ENCODE peak calls at places on chromosomes 5 and 9, in eight cellular contexts. G is stomach, L is fibroblast of lung, H is nephron progenitor cell, W is type B pancreatic cell, Z is transverse colon, S is RWPE1, C is breast epithelium. O is an unnamed sample.

GRCh38 chr9:96486351-96487029 is 36.5 kb downstream of the HABP4 start:
- DNase-seq in H (no peak), Z (peak; percentile 25), L (peak; percentile 89), W (no peak), S (no peak), C (no peak), G (peak; percentile 79), O (peak; percentile 25)

GRCh38 chr5:60996368-60996767 is 51.4 kb downstream of the NDUFAF2 start:
- DNase-seq in Z (no peak), L (no peak), W (no peak), G (no peak), C (no peak), S (no peak), H (no peak), O (no peak)

GRCh38 chr9:69122086-69122390 is 52.0 kb upstream of the TJP2 start:
- DNase-seq in G (peak; percentile 83), Z (peak; percentile 68), S (peak; percentile 59), L (peak; percentile 62), C (peak; percentile 75), H (peak; percentile 72), W (peak; percentile 78), O (peak; percentile 68)

GRCh38 chr5:34731435-34732232 is 75.5 kb downstream of the RAI14 start:
- DNase-seq in W (no peak), Z (no peak), S (no peak), G (no peak), H (no peak), L (no peak), C (no peak), O (no peak)

GRCh38 chr5:100902406-100903035 is 561 bp downstream of the ST8SIA4 start:
- DNase-seq in W (no peak), L (no peak), C (no peak), G (no peak), S (no peak), Z (no peak), H (no peak), O (peak; percentile 30)

GRCh38 chr9:126756876-126757415 is 47.9 kb upstream of the ZBTB43 start:
- DNase-seq in C (no peak), W (no peak), G (no peak), H (no peak), S (no peak), L (no peak), Z (no peak), O (no peak)

GRCh38 chr5:168948746-168949145 is 352.2 kb downstream of the SLIT3 start:
- DNase-seq in C (no peak), H (no peak), G (no peak), Z (no peak), L (no peak), W (no peak), S (no peak), O (peak; percentile 26)

GRCh38 chr5:42889311-42889933 is 77.7 kb upstream of the SELENOP start:
- DNase-seq in H (peak; percentile 74), S (peak; percentile 78), L (peak; percentile 46), G (peak; percentile 85), Z (peak; percentile 89), C (peak; percentile 69), W (no peak), O (peak; percentile 88)

GRCh38 chr5:61941637-61942036 is 364.4 kb upstream of the KIF2A start:
- DNase-seq in L (peak; percentile 44), S (no peak), W (no peak), G (no peak), Z (no peak), C (no peak), H (no peak), O (no peak)

GRCh38 chr9:122206118-122207046 is 22.4 kb downstream of the LHX6 start:
- DNase-seq in W (no peak), Z (no peak), C (no peak), H (no peak), G (no peak), S (no peak), L (peak; percentile 89), O (peak; percentile 34)

GRCh38 chr9:121768416-121769015 is 117.1 kb downstream of the DAB2IP start:
- DNase-seq in Z (no peak), G (no peak), H (no peak), L (no peak), W (no peak), C (no peak), S (no peak), O (no peak)

GRCh38 chr5:143094087-143094511 is 309.4 kb downstream of the NR3C1 start:
- DNase-seq in H (peak; percentile 46), G (no peak), L (peak; percentile 72), W (no peak), S (no peak), Z (no peak), C (no peak), O (no peak)

GRCh38 chr5:126900796-126901195 is 123.9 kb downstream of the LMNB1 start:
- DNase-seq in G (no peak), Z (no peak), S (no peak), W (no peak), H (no peak), L (no peak), C (no peak), O (no peak)

GRCh38 chr5:78540335-78541057 is 108.1 kb downstream of the LHFPL2 start:
- DNase-seq in C (no peak), S (no peak), W (no peak), H (no peak), L (peak; percentile 52), G (no peak), Z (no peak), O (no peak)

GRCh38 chr9:22237497-22238363 is 208.9 kb upstream of the DMRTA1 start:
- DNase-seq in L (peak; percentile 97), G (no peak), Z (no peak), S (peak; percentile 87), C (no peak), H (no peak), W (no peak), O (peak; percentile 65)

GRCh38 chr9:5470122-5470521 is 19.8 kb downstream of the CD274 start:
- DNase-seq in Z (no peak), S (no peak), L (no peak), W (no peak), G (no peak), C (no peak), H (no peak), O (no peak)
- TF ChIP-seq CTCF in Z (no peak), S (no peak), L (no peak), W (no peak), G (no peak), C (no peak), H (no peak), O (no peak)

DNA sequence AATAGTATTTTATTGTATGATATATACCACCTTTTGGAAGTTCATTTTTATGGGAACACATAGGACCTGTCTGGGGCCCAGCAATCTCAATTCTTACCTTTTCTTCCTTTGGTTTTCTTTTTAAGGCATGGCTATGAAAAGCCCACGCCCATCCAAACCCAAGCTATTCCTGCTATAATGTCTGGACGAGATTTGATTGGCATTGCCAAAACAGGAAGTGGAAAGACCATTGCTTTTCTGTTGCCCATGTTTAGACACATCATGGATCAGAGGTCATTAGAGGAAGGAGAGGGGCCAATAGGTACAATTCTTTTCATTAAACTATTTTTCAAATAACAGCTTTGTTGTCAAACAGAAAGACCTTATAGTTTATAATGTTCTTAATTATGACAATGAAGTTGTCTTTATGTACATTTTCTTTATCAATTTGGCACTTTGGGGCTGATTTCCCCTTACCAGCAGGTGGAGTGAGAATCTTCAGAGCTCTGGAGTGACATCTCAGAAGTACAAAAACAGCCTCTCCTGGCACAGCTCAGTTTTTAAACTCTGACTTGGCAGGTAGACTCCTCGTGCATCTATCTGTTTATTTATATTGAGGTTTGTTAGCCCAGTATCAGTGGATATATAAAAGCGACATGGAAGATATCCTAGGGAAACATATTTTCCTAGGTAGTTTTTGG is 25.8 kb downstream of the DDX46 start:
- DNase-seq in G (no peak), H (no peak), S (no peak), W (no peak), C (no peak), L (no peak), Z (no peak), O (peak; percentile 20)
- TF ChIP-seq CTCF in G (no peak), H (no peak), S (no peak), W (peak; percentile 27), C (no peak), L (peak; percentile 15), Z (no peak), O (no peak)

GRCh38 chr5:151223447-151224264 is at the start of gene CCDC69:
- DNase-seq in W (peak; percentile 76), C (peak; percentile 66), G (peak; percentile 78), H (peak; percentile 80), L (peak; percentile 80), S (peak; percentile 80), Z (peak; percentile 81), O (peak; percentile 74)
- TF ChIP-seq CTCF in W (peak; percentile 53), C (no peak), G (peak; percentile 18), H (no peak), L (peak; percentile 20), S (peak; percentile 31), Z (peak; percentile 37), O (no peak)

DNA sequence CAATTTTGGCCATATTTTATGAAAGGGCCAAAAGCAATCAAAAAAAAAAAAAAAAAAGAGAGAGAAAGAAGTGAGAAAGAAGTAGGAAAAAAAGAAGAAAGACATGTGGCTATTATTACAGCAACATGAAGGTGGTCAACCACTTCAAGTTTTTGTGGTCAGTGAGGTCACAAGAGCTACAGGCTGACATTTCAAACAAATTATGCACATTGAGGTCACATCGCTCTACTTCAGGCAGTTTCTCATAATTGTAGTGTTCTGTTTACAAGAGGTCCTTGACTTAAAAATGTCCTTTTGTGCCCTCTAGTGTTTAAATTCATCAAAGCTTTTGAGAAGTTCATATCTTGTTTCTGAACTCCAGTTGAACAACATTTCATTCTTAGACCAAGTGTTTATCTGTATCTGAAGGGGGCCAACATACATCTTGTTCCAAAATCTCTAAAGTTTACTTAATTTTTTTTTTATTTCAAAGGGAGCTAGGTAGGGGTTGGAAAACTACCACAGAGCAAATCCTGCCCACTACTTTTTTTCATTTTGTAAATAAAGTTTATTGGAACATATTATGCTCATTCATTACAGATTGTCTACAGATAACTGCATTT is 513.1 kb downstream of the PDE4D start:
- DNase-seq in S (peak; percentile 42), C (no peak), H (no peak), L (peak; percentile 95), Z (no peak), W (no peak), G (no peak), O (peak; percentile 65)
- TF ChIP-seq CTCF in S (peak; percentile 71), C (peak; percentile 43), H (peak; percentile 43), L (peak; percentile 40), Z (peak; percentile 43), W (peak; percentile 79), G (peak; percentile 38), O (peak; percentile 38)

DNA sequence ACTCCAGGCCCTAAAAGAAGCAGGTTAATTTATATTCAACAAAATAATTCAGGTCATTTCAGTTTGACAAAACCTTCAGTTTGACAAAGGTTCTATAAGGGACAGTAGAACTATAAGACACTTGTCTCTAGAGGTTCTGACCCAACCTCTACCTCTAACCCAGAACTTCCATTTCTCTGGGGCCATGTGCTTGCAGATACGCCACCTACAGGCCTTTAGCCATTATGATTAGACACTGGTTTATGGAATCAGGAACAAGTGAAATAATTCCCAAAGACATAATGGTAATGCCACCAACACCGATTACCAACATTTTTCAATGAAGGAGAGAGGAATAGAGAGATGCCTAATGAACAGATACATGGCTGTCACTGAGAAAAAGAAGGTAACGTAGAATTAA is 733.9 kb downstream of the PRELID2 start:
- DNase-seq in H (no peak), G (no peak), S (no peak), W (no peak), Z (no peak), C (no peak), L (no peak), O (peak; percentile 34)
- TF ChIP-seq CTCF in H (peak; percentile 43), G (no peak), S (peak; percentile 24), W (peak; percentile 60), Z (no peak), C (no peak), L (peak; percentile 49), O (peak; percentile 55)

O was measured in MCF 10A.